ENCODE peak calls at places on chromosomes 1 and 21, in eight cellular contexts. R is spleen; I is CD4-positive, alpha-beta memory T cell; U is kidney epithelial cell; J is H9; T is PC-3; B is endodermal cell; M is IMR-90. E is an unnamed sample.

GRCh38 chr1:150813028-150813707 is 5.1 kb upstream of the CTSK start:
- DNase-seq in R (peak; percentile 84), I (no peak), U (peak; percentile 25), J (peak; percentile 58), T (peak; percentile 79), B (peak; percentile 87), M (peak; percentile 77), E (peak; percentile 79)

GRCh38 chr1:25875856-25876692 is 566 bp upstream of the PAQR7 start:
- DNase-seq in R (peak; percentile 65), I (no peak), U (no peak), J (peak; percentile 76), T (no peak), B (peak; percentile 91), M (no peak), E (peak; percentile 68)

GRCh38 chr1:233782932-233783586 is 121.4 kb upstream of the SLC35F3 start:
- DNase-seq in R (no peak), I (no peak), U (no peak), J (no peak), T (no peak), B (no peak), M (no peak), E (no peak)

GRCh38 chr1:47986741-47987140 is 10.4 kb downstream of the TRABD2B start:
- DNase-seq in R (no peak), I (no peak), U (no peak), J (no peak), T (no peak), B (no peak), M (no peak), E (peak; percentile 92)

GRCh38 chr1:156727914-156728598 is at the start of gene METTL25B:
- DNase-seq in R (peak; percentile 95), I (no peak), U (no peak), J (peak; percentile 88), T (peak; percentile 89), B (peak; percentile 92), M (peak; percentile 75), E (peak; percentile 97)

GRCh38 chr1:77406661-77407060 is 124.8 kb downstream of the AK5 start:
- DNase-seq in R (no peak), I (no peak), U (no peak), J (no peak), T (peak; percentile 31), B (no peak), M (peak; percentile 11), E (no peak)

GRCh38 chr1:155984341-155984740 is 6.0 kb upstream of the ARHGEF2 start:
- DNase-seq in R (no peak), I (no peak), U (no peak), J (peak; percentile 94), T (no peak), B (peak; percentile 88), M (no peak), E (peak; percentile 23)

GRCh38 chr1:201850053-201850397 is 21.1 kb downstream of the IPO9 start:
- DNase-seq in R (no peak), I (no peak), U (peak; percentile 68), J (no peak), T (peak; percentile 63), B (no peak), M (peak; percentile 87), E (no peak)

GRCh38 chr1:60569189-60569588 is 495.6 kb upstream of the C1orf87 start:
- DNase-seq in R (no peak), I (no peak), U (peak; percentile 76), J (no peak), T (peak; percentile 91), B (no peak), M (no peak), E (no peak)
- H3K27me3 ChIP-seq in R (no peaks in the 10 kb centered on the region), I (no peaks in the 10 kb centered on the region), U (no peaks in the 10 kb centered on the region), J (no peaks in the 10 kb centered on the region), T (no peaks in the 10 kb centered on the region), B (no peaks in the 10 kb centered on the region), M (no peaks in the 10 kb centered on the region), E (no peaks in the 10 kb centered on the region)

DNA sequence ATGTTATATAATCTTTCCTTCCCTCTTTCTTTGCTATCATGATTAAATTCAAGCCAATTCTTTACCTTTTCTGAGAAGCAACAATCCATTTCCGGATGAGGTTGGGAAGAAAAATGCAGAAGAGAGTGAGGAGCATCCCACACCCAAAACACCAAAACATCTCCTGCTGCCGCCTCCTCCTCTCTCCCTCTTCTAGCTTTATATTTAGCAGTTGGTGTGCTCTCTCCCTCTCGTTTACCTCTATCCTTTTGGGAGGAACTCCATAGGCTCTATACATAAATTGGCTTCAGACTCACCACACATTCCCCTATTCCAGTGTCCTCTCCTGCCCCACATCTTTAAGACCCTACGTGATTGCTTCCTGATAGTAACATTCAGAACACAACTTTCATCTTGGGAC is 332.2 kb upstream of the PLXNA2 start:
- DNase-seq in R (no peak), I (no peak), U (no peak), J (no peak), T (no peak), B (no peak), M (no peak), E (no peak)
- H3K27me3 ChIP-seq in R (no peaks in the 10 kb centered on the region), I (no peaks in the 10 kb centered on the region), U (peaks cover 2% of the 10 kb centered on the region), J (no peaks in the 10 kb centered on the region), T (peaks cover 5% of the 10 kb centered on the region), B (no peaks in the 10 kb centered on the region), M (no peaks in the 10 kb centered on the region), E (no peaks in the 10 kb centered on the region)

GRCh38 chr1:148352470-148353118 is 130.5 kb downstream of the PPIAL4G start:
- DNase-seq in R (no peak), I (no peak), U (no peak), J (no peak), T (no peak), B (no peak), M (no peak), E (peak; percentile 66)
- H3K27me3 ChIP-seq in R (peaks cover 42% of the 10 kb centered on the region), I (peaks cover 10% of the 10 kb centered on the region), U (peaks cover 26% of the 10 kb centered on the region), J (peaks cover 3% of the 10 kb centered on the region), T (no peaks in the 10 kb centered on the region), B (peaks cover 53% of the 10 kb centered on the region), M (peaks cover 51% of the 10 kb centered on the region), E (peaks cover 56% of the 10 kb centered on the region)

GRCh38 chr1:230408971-230409370 is 17.2 kb downstream of the PGBD5 start:
- DNase-seq in R (no peak), I (no peak), U (no peak), J (no peak), T (no peak), B (no peak), M (no peak), E (no peak)
- H3K27me3 ChIP-seq in R (no peaks in the 10 kb centered on the region), I (no peaks in the 10 kb centered on the region), U (no peaks in the 10 kb centered on the region), J (no peaks in the 10 kb centered on the region), T (peaks cover 67% of the 10 kb centered on the region), B (no peaks in the 10 kb centered on the region), M (no peaks in the 10 kb centered on the region), E (no peaks in the 10 kb centered on the region)

GRCh38 chr21:41965045-41965444 is 11.2 kb upstream of the C2CD2 start:
- DNase-seq in R (peak; percentile 40), I (no peak), U (no peak), J (no peak), T (peak; percentile 65), B (peak; percentile 22), M (no peak), E (no peak)
- H3K27me3 ChIP-seq in R (no peaks in the 10 kb centered on the region), I (no peaks in the 10 kb centered on the region), U (peaks cover 9% of the 10 kb centered on the region), J (no peaks in the 10 kb centered on the region), T (no peaks in the 10 kb centered on the region), B (no peaks in the 10 kb centered on the region), M (peaks cover 1% of the 10 kb centered on the region), E (peaks cover 15% of the 10 kb centered on the region)

GRCh38 chr1:94069649-94070285 is 51.2 kb downstream of the ABCA4 start:
- DNase-seq in R (no peak), I (no peak), U (no peak), J (no peak), T (peak; percentile 84), B (no peak), M (peak; percentile 31), E (no peak)

GRCh38 chr1:94070746-94071318 is 50.1 kb downstream of the ABCA4 start:
- DNase-seq in R (no peak), I (no peak), U (no peak), J (no peak), T (no peak), B (no peak), M (no peak), E (no peak)

GRCh38 chr1:94067196-94067595 is 53.8 kb downstream of the ABCA4 start:
- DNase-seq in R (no peak), I (no peak), U (no peak), J (no peak), T (peak; percentile 37), B (no peak), M (peak; percentile 94), E (no peak)

GRCh38 chr1:94068831-94069648 is 51.9 kb downstream of the ABCA4 start:
- DNase-seq in R (no peak), I (no peak), U (peak; percentile 55), J (no peak), T (peak; percentile 77), B (peak; percentile 75), M (peak; percentile 86), E (no peak)

GRCh38 chr1:94068096-94068830 is 52.7 kb downstream of the ABCA4 start:
- DNase-seq in R (no peak), I (no peak), U (peak; percentile 87), J (no peak), T (peak; percentile 95), B (peak; percentile 49), M (peak; percentile 76), E (no peak)
- H3K27me3 ChIP-seq in R (no peaks in the 10 kb centered on the region), I (no peaks in the 10 kb centered on the region), U (no peaks in the 10 kb centered on the region), J (peaks cover 49% of the 10 kb centered on the region), T (no peaks in the 10 kb centered on the region), B (no peaks in the 10 kb centered on the region), M (no peaks in the 10 kb centered on the region), E (no peaks in the 10 kb centered on the region)

DNA sequence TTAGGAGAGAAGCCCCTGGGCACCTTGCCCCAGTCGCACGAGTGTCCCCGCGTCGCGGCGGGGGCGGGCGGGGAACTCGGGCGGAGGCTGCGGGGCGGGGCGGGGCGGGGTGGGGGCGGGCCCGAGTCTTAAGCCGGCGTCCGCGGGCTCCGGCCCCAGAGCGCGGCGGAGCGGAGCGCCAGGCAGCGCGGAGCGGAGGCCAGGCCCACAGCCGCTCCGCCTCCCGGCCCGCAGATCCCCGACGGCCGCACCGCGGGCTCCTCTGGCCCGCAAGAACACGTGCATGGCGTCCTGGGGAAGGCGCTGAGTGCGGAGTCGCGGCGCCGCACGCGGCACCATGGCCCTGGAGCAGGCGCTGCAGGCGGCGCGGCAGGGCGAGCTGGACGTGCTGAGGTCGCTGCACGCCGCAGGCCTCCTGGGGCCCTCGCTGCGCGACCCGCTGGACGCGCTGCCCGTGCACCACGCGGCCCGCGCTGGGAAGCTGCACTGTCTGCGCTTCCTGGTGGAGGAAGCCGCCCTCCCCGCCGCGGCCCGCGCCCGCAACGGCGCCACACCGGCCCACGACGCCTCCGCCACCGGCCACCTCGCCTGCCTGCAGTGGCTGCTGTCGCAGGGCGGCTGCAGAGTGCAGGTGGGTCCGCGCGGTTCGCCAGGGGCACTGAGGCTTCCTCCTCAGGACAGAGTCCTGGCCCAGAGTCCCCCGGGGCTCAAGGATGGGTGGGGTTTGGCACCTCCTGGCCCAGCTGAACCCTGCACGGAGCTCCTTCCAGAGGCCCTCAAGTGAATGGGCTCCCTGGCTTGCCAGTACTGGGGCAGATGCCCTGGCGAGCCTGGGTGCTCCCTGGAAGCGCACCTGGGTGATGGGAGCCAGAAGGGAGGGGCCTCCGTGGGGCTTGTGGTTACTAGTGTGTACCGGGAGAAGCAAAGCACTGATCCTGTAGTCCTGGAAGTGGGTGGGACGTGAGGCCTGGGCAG is at the start of gene ESPN:
- DNase-seq in R (no peak), I (no peak), U (no peak), J (no peak), T (peak; percentile 62), B (peak; percentile 66), M (no peak), E (peak; percentile 85)
- H3K27me3 ChIP-seq in R (peaks cover 62% of the 10 kb centered on the region), I (peaks cover 31% of the 10 kb centered on the region), U (peaks cover 58% of the 10 kb centered on the region), J (peaks cover 50% of the 10 kb centered on the region), T (no peaks in the 10 kb centered on the region), B (peaks cover 85% of the 10 kb centered on the region), M (peaks cover 84% of the 10 kb centered on the region), E (peaks cover 68% of the 10 kb centered on the region)

GRCh38 chr21:44552681-44553080 is 1.4 kb upstream of the KRTAP10-2 start:
- DNase-seq in R (no peak), I (no peak), U (no peak), J (no peak), T (no peak), B (peak; percentile 52), M (no peak), E (peak; percentile 11)
- H3K27me3 ChIP-seq in R (no peaks in the 10 kb centered on the region), I (no peaks in the 10 kb centered on the region), U (peaks cover 6% of the 10 kb centered on the region), J (no peaks in the 10 kb centered on the region), T (no peaks in the 10 kb centered on the region), B (no peaks in the 10 kb centered on the region), M (peaks cover 21% of the 10 kb centered on the region), E (peaks cover 8% of the 10 kb centered on the region)

E was measured in osteoblast.